ENCODE peak calls at places on chromosomes 2 and 18, in ten cellular contexts. X is DMS153; Z is NCI-H1436; H is activated CD4-positive, alpha-beta T cell treated with anti-CD3 and anti-CD28 coated beads, Interleukin-2, amount 10 ng/mL, durations not matched to agents 7 days and 5 days; E is stimulated activated CD8-positive, alpha-beta memory T cell treated with anti-CD3 and anti-CD28 coated beads, Interleukin-4, amount 100 ng/mL, for 48 hours; P is CD4-positive, CD25-positive, alpha-beta regulatory T cell; B is EH; J is NCI-H345; G is GM13977; C is progenitor cell of endocrine pancreas. S is an unnamed sample.

GRCh38 chr2:171404258-171404657 is 29.5 kb downstream of the METTL8 start:
- DNase-seq in X (no peak), H (no peak), E (no peak), J (no peak), B (peak), P (no peak), C (no peak), G (no peak), Z (no peak), S (no peak)

GRCh38 chr18:72672364-72673151 is 128.4 kb upstream of the CBLN2 start:
- DNase-seq in B (peak), Z (peak), E (no peak), P (peak), J (peak), H (peak), G (peak), C (no peak), X (no peak), S (no peak)

GRCh38 chr2:47501374-47502200 is 98.6 kb downstream of the MSH2 start:
- DNase-seq in X (no peak), B (peak), E (no peak), G (no peak), C (no peak), Z (no peak), J (no peak), P (peak), H (no peak), S (no peak)

GRCh38 chr18:64091526-64091925 is 57.4 kb downstream of the LINC00305 start:
- DNase-seq in H (no peak), P (no peak), C (no peak), G (no peak), J (no peak), B (no peak), X (no peak), Z (no peak), E (no peak), S (no peak)

GRCh38 chr2:6973895-6974545 is 56.8 kb downstream of the RNF144A start:
- DNase-seq in J (no peak), X (no peak), C (no peak), B (no peak), H (no peak), Z (no peak), P (no peak), G (no peak), E (no peak), S (no peak)

GRCh38 chr2:101036562-101036961 is 34.5 kb downstream of the RPL31 start:
- DNase-seq in X (no peak), H (no peak), J (no peak), C (no peak), E (no peak), G (peak), B (peak), P (peak), Z (no peak), S (no peak)

GRCh38 chr2:237581751-237582746 is 8.5 kb downstream of the RAB17 start:
- DNase-seq in H (peak), B (peak), C (no peak), J (peak), G (peak), E (peak), X (peak), P (peak), Z (peak), S (no peak)

GRCh38 chr2:237128026-237128703 is 42.5 kb downstream of the COPS8 start:
- DNase-seq in B (peak), C (no peak), P (no peak), X (no peak), Z (peak), G (no peak), H (no peak), J (no peak), E (peak), S (no peak)

GRCh38 chr2:229520582-229521221 is 193.7 kb downstream of the DNER start:
- DNase-seq in X (no peak), C (no peak), E (no peak), B (no peak), Z (no peak), G (no peak), H (no peak), P (no peak), J (no peak), S (no peak)

GRCh38 chr2:192148620-192149321 is 46.0 kb downstream of the TMEFF2 start:
- DNase-seq in Z (no peak), G (no peak), C (no peak), X (no peak), J (no peak), P (no peak), H (no peak), B (peak), E (no peak), S (no peak)

GRCh38 chr2:71001592-71002570 is 7.2 kb upstream of the TEX261 start:
- DNase-seq in C (no peak), J (peak), Z (no peak), H (no peak), G (no peak), B (peak), X (no peak), P (no peak), E (no peak), S (no peak)

GRCh38 chr2:227597993-227598392 is 700 bp upstream of the SCYGR2 start:
- DNase-seq in P (no peak), Z (no peak), C (no peak), G (no peak), B (peak), X (no peak), J (no peak), H (no peak), E (no peak), S (no peak)

GRCh38 chr2:205852457-205852856 is 170.2 kb downstream of the NRP2 start:
- DNase-seq in G (no peak), H (no peak), J (no peak), B (no peak), X (no peak), C (no peak), Z (no peak), E (no peak), P (no peak), S (no peak)

GRCh38 chr2:167966937-167967913 is 280.2 kb downstream of the STK39 start:
- DNase-seq in G (no peak), E (no peak), P (no peak), J (no peak), Z (no peak), B (peak), C (no peak), H (no peak), X (no peak), S (no peak)

GRCh38 chr2:15560404-15560987 is 638 bp downstream of the NBAS start:
- DNase-seq in G (no peak), B (peak), X (no peak), Z (no peak), J (peak), C (no peak), H (peak), E (peak), P (peak), S (no peak)

GRCh38 chr2:121790276-121790956 is 35.0 kb downstream of the TSN start:
- DNase-seq in G (no peak), Z (no peak), X (no peak), B (peak), E (no peak), C (no peak), H (no peak), J (no peak), P (no peak), S (no peak)

GRCh38 chr2:586518-587370 is 90.5 kb downstream of the TMEM18 start:
- DNase-seq in X (no peak), P (no peak), Z (no peak), H (no peak), B (no peak), G (no peak), C (no peak), E (no peak), J (no peak), S (no peak)

GRCh38 chr2:232600053-232600773 is 33.2 kb upstream of the EFHD1 start:
- DNase-seq in H (no peak), E (no peak), Z (no peak), P (no peak), J (no peak), X (no peak), C (no peak), B (no peak), G (no peak), S (no peak)

GRCh38 chr18:75727479-75727878 is 300.0 kb upstream of the SMIM21 start:
- DNase-seq in J (peak), P (peak), E (peak), G (peak), B (peak), H (peak), X (peak), C (peak), Z (peak), S (peak)

GRCh38 chr2:179518891-179519290 is 254.3 kb upstream of the SESTD1 start:
- DNase-seq in C (no peak), P (no peak), B (no peak), X (no peak), G (no peak), Z (no peak), J (no peak), E (no peak), H (no peak), S (no peak)

GRCh38 chr2:228447266-228447915 is 265.9 kb upstream of the SPHKAP start:
- DNase-seq in C (no peak), H (no peak), P (no peak), J (peak), G (no peak), X (no peak), E (no peak), Z (no peak), B (peak), S (no peak)

S was measured in NCI-H1930.